ENCODE peak calls at places on chromosomes 4 and X, in ten cellular contexts. M is hepatocyte; F is brain microvascular endothelial cell; T is sigmoid colon; B is tibial nerve; N is CD8-positive, alpha-beta T cell; H is H1; D is endodermal cell; X is Panc1; Q is cardiac muscle cell. U is an unnamed sample.

GRCh38 chrX:12958059-12958458 is 16.9 kb upstream of the TMSB4X start:
- DNase-seq in F (no peak), M (no peak), Q (no peak), D (no peak), B (no peak), N (no peak), X (no peak), H (no peak), T (no peak), U (no peak)

GRCh38 chrX:18448416-18448815 is 23.0 kb downstream of the CDKL5 start:
- DNase-seq in M (no peak), T (no peak), X (no peak), Q (peak), D (no peak), F (no peak), B (no peak), H (no peak), N (no peak), U (no peak)

GRCh38 chr4:62670509-62670908 is 1470.4 kb downstream of the ADGRL3 start:
- DNase-seq in D (no peak), X (no peak), M (no peak), N (no peak), T (no peak), H (no peak), Q (no peak), F (no peak), B (no peak), U (no peak)

GRCh38 chr4:41110050-41110449 is 104.3 kb downstream of the APBB2 start:
- DNase-seq in F (no peak), D (no peak), N (no peak), X (no peak), B (no peak), H (no peak), T (no peak), M (no peak), Q (no peak), U (no peak)

GRCh38 chrX:68396953-68397352 is 36.3 kb downstream of the OPHN1 start:
- DNase-seq in X (no peak), H (no peak), F (no peak), Q (peak), M (no peak), B (no peak), N (no peak), T (no peak), D (no peak), U (no peak)

GRCh38 chr4:173494013-173494970 is 35.7 kb downstream of the HAND2 start:
- DNase-seq in B (peak), H (peak), F (peak), D (peak), X (peak), N (peak), M (peak), T (peak), Q (peak), U (peak)

GRCh38 chrX:150544222-150544787 is 24.1 kb upstream of the MTM1 start:
- DNase-seq in H (no peak), N (no peak), Q (peak), X (no peak), F (no peak), T (no peak), D (peak), M (no peak), B (no peak), U (no peak)

GRCh38 chrX:17214962-17215361 is 160.0 kb upstream of the NHS start:
- DNase-seq in M (no peak), H (no peak), T (no peak), Q (peak), D (no peak), X (no peak), N (no peak), B (no peak), F (no peak), U (no peak)

GRCh38 chr4:2935762-2936743 is 27.2 kb downstream of the NOP14 start:
- DNase-seq in M (peak), T (peak), D (peak), F (peak), Q (peak), X (peak), B (no peak), H (no peak), N (peak), U (no peak)

GRCh38 chrX:42996861-42997260 is 218.9 kb upstream of the PPP1R2C start:
- DNase-seq in F (no peak), B (no peak), M (no peak), Q (no peak), N (no peak), X (no peak), T (no peak), H (no peak), D (no peak), U (no peak)

GRCh38 chr4:123649644-123650356 is 253.2 kb downstream of the SPRY1 start:
- DNase-seq in D (peak), N (no peak), T (peak), Q (peak), B (no peak), M (peak), F (peak), H (no peak), X (no peak), U (peak)
- H3K27ac ChIP-seq in D (peak), N (no peak), T (peak), Q (no peak), B (no peak), M (peak), F (peak), H (no peak), X (peak), U (no peak)

GRCh38 chr4:121377065-121377464 is 3.8 kb downstream of the QRFPR start:
- DNase-seq in D (no peak), B (no peak), F (no peak), T (no peak), N (no peak), X (no peak), Q (peak), H (no peak), M (no peak), U (no peak)

GRCh38 chr4:121373841-121374240 is 7.0 kb downstream of the QRFPR start:
- DNase-seq in N (no peak), H (no peak), D (no peak), T (no peak), B (no peak), F (no peak), X (no peak), M (no peak), Q (no peak), U (no peak)

GRCh38 chr4:121376097-121376496 is 4.7 kb downstream of the QRFPR start:
- DNase-seq in T (no peak), D (no peak), B (no peak), X (no peak), M (no peak), H (no peak), Q (no peak), F (no peak), N (no peak), U (no peak)

GRCh38 chr4:121375262-121375661 is 5.6 kb downstream of the QRFPR start:
- DNase-seq in T (no peak), B (no peak), M (peak), X (no peak), H (no peak), F (no peak), D (no peak), Q (peak), N (no peak), U (no peak)

DNA sequence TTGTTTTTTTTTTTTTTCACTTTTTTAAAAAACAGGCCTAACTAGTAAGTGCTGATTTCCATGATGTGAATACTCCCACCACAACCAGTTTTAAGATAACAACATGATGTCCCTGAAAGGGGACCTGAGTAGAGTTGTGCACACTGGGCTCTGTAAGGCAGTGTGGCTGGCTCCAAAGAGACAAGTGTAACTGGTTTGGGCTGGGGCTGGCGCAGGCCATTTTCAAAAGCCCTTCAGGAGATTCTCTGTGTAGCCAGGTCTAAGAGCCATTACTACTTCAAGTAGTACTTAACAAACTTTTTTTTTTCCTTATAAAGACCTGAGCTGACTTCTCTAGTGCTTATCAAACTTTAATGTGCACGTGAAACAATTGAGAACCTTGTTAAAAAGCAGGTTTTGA is 4.3 kb downstream of the QRFPR start:
- DNase-seq in Q (no peak), N (no peak), H (no peak), M (no peak), B (no peak), T (no peak), F (no peak), X (no peak), D (no peak), U (no peak)
- H3K4me3 ChIP-seq in Q (no peak), N (no peak), H (no peak), M (no peak), B (no peak), T (no peak), F (no peak), X (no peak), D (no peak), U (no peak)

GRCh38 chrX:133215747-133216146 is 2.4 kb downstream of the TFDP3 start:
- DNase-seq in B (no peak), T (no peak), N (no peak), M (peak), X (no peak), D (peak), Q (peak), H (no peak), F (peak), U (no peak)
- TF ChIP-seq CTCF in B (no peak), T (no peak), N (no peak), M (peak), X (peak), D (peak), Q (peak), H (no peak), F (peak), U (no peak)

DNA sequence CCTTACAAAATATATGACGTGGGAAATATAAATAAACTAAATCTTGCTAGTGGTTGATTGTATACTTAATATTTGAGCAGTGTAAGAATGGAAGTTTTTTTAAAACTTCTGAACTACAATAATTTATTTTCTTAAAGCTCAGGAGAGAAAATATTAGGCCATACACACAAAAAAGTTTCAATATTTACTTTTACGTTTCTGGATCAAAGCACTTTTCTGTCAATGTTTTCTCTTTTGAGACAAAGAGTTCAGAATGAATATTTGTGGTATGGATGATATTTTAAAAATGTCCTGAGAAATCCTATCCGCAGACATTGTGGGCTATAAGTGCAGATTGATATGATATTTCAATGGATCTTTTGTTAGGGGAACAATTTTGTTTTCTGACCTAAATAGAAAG is 109.9 kb downstream of the TLL1 start:
- DNase-seq in M (no peak), X (no peak), B (no peak), N (no peak), T (no peak), Q (no peak), H (no peak), D (no peak), F (no peak), U (no peak)
- H3K27ac ChIP-seq in M (no peak), X (no peak), B (no peak), N (no peak), T (no peak), Q (no peak), H (no peak), D (no peak), F (peak), U (no peak)

DNA sequence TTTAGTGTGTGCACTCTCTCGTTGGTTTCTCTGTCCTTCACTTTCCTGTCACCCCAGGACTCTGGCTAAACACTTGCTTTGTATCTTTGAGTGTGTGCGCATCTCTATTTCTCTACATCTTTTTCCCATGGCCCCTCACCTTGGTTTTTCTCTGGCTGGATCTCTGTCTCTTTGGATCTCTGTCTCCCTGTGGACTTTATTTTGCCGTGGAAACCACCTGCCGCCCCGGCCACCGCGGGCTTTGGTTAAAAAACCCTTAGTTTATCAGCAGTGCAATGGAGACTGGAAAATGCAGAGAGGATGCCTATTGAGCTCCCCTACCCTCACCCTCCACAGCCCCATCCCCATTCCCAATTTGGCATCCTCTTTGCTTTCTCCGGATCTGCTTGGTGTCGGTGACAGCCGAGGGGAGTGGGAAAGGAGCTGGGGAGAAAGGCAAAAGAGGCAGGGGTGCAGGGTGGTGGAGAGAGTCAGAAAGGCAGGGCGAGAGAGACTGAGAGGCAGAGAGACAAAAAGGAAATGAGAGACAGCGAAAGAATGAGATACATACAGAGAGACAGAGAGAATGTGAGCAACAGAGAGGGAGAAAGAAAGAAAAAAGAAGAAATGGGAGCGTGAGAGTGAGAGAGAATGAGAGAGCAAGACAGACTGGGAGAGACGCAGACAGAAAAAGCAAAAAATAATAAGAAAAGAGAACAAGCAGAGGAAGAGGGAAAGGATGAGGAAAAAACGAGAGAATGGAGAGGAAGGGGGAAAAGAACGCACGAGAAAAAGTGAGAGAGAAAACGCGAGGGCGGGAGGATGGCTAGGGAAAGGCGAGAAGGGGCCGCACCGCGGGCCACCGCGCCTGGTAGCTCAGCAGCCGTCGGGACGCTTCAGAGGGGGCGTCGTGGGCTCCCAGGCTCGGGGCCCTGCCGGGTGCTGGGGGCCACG is 688 bp downstream of the GPR101 start:
- DNase-seq in D (no peak), H (no peak), F (no peak), B (no peak), M (no peak), X (no peak), Q (no peak), N (no peak), T (no peak), U (no peak)
- H3K4me3 ChIP-seq in D (no peak), H (peak), F (no peak), B (no peak), M (no peak), X (peak), Q (peak), N (peak), T (peak), U (no peak)

GRCh38 chr4:15495621-15496020 is 25.9 kb downstream of the CC2D2A start:
- DNase-seq in T (no peak), F (no peak), D (no peak), M (no peak), X (no peak), Q (no peak), B (no peak), N (no peak), H (no peak), U (no peak)
- TF ChIP-seq CTCF in T (no peak), F (no peak), D (no peak), M (no peak), X (no peak), Q (no peak), B (no peak), N (no peak), H (no peak), U (no peak)

DNA sequence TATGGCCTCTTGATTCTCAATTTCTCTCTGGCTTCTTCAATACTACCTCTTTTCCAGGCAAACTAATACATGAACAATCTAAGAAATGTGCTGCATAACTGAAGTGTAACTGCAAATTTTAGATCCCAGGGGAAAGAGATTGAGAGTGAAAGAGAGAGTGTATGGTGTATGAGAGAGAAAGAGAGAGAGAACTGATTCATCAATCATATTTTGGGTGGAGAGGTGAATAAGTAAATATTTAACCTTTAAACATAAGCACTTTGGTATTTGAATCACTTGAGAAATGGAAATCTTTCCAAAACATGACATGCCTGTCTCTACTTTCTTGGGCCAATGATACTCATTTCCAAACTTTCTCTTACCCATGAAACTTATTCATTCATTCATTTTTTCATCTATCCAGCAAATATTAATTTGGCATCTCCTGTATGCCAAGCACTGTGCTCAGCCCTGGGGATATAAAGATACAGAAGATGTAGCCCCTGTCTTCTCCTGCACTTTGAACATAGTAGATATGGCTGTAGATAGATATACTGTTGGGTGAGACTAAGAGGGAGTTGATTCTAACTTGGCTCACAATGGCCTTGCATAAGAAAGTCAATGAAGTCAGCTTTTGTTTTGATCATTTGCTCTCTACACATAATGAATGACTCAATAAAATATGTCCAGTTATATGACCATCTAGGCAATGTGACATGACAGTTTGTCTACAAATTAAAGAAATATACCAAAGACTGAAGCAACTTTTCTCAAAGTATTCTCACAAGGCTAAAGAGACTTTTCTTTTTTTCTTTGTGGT is 147.4 kb upstream of the DIPK2B start:
- DNase-seq in N (no peak), B (no peak), D (no peak), Q (no peak), H (no peak), M (no peak), X (no peak), F (no peak), T (no peak), U (no peak)
- H3K27ac ChIP-seq in N (no peak), B (no peak), D (no peak), Q (no peak), H (no peak), M (no peak), X (no peak), F (no peak), T (peak), U (no peak)